ENCODE peak calls at places on chromosome 20, in five cellular contexts. F is HepG2, D is H1, J is GM12878, H is K562. L is an unnamed sample.

GRCh38 chr20:36154696-36155628 is at the start of gene EPB41L1:
- DNase-seq in F (no peak), D (peak; percentile 79), J (no peak), H (no peak), L (peak; percentile 73)

GRCh38 chr20:62818592-62819493 is 2.0 kb downstream of the COL9A3 start:
- DNase-seq in F (peak; percentile 96), D (no peak), J (no peak), H (no peak), L (peak; percentile 92)

GRCh38 chr20:62793757-62794006 is 2.6 kb upstream of the MRGBP start:
- DNase-seq in F (no peak), D (no peak), J (no peak), H (no peak), L (no peak)

GRCh38 chr20:5486377-5487054 is 169.8 kb upstream of the PROKR2 start:
- DNase-seq in F (no peak), D (no peak), J (no peak), H (no peak), L (no peak)

GRCh38 chr20:19815553-19815991 is 57.5 kb downstream of the RIN2 start:
- DNase-seq in F (peak; percentile 70), D (no peak), J (no peak), H (no peak), L (no peak)

GRCh38 chr20:3162080-3162611 is 2.5 kb upstream of the FASTKD5 start:
- DNase-seq in F (no peak), D (no peak), J (no peak), H (no peak), L (peak; percentile 36)

GRCh38 chr20:19045366-19045765 is 167.1 kb upstream of the SLC24A3 start:
- DNase-seq in F (no peak), D (no peak), J (no peak), H (no peak), L (no peak)

GRCh38 chr20:57573893-57574292 is 13.0 kb downstream of the PCK1 start:
- DNase-seq in F (no peak), D (peak; percentile 73), J (no peak), H (peak; percentile 50), L (no peak)

DNA sequence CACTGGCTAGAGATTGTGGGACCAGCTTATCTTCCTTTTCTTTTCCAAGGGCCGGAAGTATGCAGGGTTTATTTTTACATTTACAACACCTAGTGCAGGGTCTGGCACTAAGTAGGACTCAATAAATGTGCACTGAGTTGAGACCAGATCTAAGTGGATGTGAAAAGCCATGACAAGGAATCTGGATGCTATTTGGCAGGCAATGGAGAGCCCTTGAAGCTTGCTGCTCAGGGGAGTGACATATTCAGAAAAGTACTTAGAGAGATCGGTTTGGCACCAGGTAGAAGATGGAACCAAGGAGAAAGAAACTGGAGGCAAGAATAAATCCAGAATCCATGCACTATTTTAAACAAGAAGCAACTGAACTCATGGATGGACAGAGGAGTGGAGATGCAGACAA is 815.8 kb downstream of the MAFB start:
- DNase-seq in F (no peak), D (no peak), J (no peak), H (no peak), L (no peak)
- H2AFZ ChIP-seq in F (no peak overlapping the region), D (no peak overlapping the region), J (no peak overlapping the region), H (no peak overlapping the region), L (no peak overlapping the region)

DNA sequence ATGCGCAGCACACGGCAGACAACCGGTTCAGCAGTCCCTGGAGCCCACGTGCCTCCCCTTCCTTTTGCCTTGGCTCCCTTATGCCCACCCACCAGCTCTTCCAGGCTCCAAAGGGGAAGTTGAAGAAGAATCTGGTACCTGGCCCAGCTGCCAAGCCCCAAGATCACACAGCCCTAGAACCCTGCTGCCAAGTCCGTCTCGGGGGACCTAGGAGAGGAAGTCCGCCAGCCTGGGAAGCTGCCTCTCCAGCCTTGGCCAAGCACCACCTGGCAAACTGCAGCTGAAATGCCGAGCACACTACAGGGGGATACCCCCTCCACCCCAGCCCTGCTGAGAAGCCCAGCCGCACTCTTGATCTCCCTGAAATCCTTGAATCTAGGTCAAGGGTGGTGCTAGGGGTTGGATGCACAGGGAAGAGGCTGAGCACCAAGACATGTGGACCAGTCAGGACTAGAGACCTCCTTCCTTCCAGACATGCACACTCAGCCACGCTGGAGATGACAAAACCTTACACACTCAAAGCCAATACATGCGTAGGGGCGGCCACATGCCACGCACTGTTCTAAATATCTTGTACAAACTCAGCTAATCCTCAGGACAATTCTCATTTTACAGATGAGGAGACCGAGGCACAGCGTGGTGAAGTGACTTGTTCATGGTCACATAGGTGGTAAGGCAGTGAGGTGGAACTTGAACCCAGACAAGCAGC is 124.1 kb downstream of the PREX1 start:
- DNase-seq in F (no peak), D (no peak), J (no peak), H (no peak), L (no peak)
- TF ChIP-seq CHD2 in F (no peak), D (no peak), J (no peak), H (no peak), L (no peak)

GRCh38 chr20:11687546-11688292 is 230.0 kb upstream of the BTBD3 start:
- DNase-seq in F (peak; percentile 84), D (no peak), J (no peak), H (no peak), L (no peak)
- H2AFZ ChIP-seq in F (no peak overlapping the region), D (peak overlapping the region; percentile 83), J (no peak overlapping the region), H (no peak overlapping the region), L (no peak overlapping the region)

GRCh38 chr20:37516697-37517370 is 4.2 kb upstream of the NNAT start:
- DNase-seq in F (no peak), D (no peak), J (no peak), H (no peak), L (no peak)
- TF ChIP-seq CHD2 in F (no peak), D (no peak), J (no peak), H (no peak), L (no peak)

DNA sequence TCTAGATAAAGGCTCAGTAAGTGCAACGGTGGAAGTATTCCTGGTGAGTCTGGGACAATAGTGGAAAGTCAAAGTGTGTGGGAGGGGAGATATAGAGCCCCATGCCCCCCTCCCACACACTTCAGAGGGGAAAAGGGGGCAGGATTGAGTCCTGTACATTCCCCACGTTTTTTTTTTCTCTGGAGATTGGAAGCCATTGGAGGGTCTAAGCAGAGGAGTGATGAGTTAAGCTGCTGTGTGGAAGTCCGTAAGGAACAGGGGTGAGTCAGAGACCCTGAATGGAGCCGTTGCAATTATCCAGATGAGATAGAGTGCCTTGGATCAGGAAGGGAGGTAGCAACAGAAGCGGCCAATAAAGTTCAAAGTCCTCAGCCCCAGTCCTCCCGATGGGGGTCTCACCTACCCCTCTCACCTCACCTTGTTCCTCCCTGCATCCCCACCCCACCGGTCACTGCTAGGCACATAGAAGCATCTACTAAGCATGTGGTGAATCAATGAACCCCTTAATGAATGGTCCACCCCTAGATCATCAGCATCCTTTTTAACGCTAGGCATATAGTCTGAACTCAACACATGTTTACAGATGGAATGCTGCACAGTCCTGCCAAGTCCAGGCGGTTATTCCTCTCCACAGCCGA is 684 bp upstream of the SLC9A8 start:
- DNase-seq in F (no peak), D (peak; percentile 51), J (no peak), H (peak; percentile 61), L (peak; percentile 14)
- H2AFZ ChIP-seq in F (peak overlapping the region; percentile 45), D (peak overlapping the region; percentile 43), J (peak overlapping the region; percentile 62), H (peak overlapping the region; percentile 87), L (peak overlapping the region; percentile 89)

GRCh38 chr20:728022-728944 is 40.0 kb downstream of the SLC52A3 start:
- DNase-seq in F (peak; percentile 51), D (peak; percentile 91), J (no peak), H (peak; percentile 87), L (peak; percentile 95)
- TF ChIP-seq CHD2 in F (no peak), D (no peak), J (no peak), H (no peak), L (no peak)

DNA sequence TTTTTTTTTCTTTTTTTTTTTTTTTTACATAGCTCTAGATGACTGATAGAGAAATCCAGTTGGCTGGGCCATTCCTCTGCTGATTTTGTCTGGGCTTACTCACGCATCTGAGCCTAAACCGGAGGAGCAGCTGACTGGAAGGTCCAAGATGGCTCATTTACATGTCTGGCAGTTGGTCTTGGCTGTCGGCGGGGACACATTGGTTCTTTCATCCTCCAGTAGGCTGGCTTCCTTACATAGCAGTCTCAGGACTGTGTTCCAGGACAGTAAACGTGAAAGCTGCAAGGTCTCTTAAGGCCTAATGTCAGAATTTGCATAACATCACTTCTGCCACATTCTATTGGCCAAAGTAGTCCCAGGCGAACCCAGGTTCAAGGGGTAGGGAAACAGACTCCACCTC is 87.0 kb downstream of the CDH22 start:
- DNase-seq in F (no peak), D (no peak), J (no peak), H (no peak), L (no peak)
- H2AFZ ChIP-seq in F (no peak overlapping the region), D (no peak overlapping the region), J (no peak overlapping the region), H (peak overlapping the region; percentile 65), L (no peak overlapping the region)

GRCh38 chr20:33083544-33084340 is 4.3 kb downstream of the BPIFB4 start:
- DNase-seq in F (no peak), D (no peak), J (no peak), H (no peak), L (no peak)
- TF ChIP-seq CHD2 in F (no peak), D (no peak), J (no peak), H (no peak), L (no peak)

GRCh38 chr20:51129201-51129671 is 106.3 kb upstream of the KCNG1 start:
- DNase-seq in F (no peak), D (no peak), J (no peak), H (no peak), L (peak; percentile 80)
- H2AFZ ChIP-seq in F (no peak overlapping the region), D (no peak overlapping the region), J (no peak overlapping the region), H (no peak overlapping the region), L (peak overlapping the region; percentile 47)

L was measured in SK-N-SH.